ENCODE peak calls at places on chromosome 21, in five cellular contexts. U, N, M, T and E are unnamed samples. For H3K4me1, the result is how much of the 10 kb centered on the place peaks cover.

GRCh38 chr21:32940079-32941014 is 85.4 kb upstream of the OLIG2 start:
- DNase-seq in U (peak), N (no peak), M (peak), T (peak), E (peak)

GRCh38 chr21:37712204-37712934 is 203.9 kb downstream of the KCNJ6 start:
- DNase-seq in U (no peak), N (peak), M (peak), T (peak), E (no peak)

GRCh38 chr21:22813201-22813600 is 1815.0 kb downstream of the NCAM2 start:
- DNase-seq in U (no peak), N (no peak), M (no peak), T (no peak), E (no peak)

GRCh38 chr21:31414601-31415000 is 70.5 kb upstream of the TIAM1 start:
- DNase-seq in U (no peak), N (no peak), M (no peak), T (no peak), E (no peak)

GRCh38 chr21:20083336-20083735 is 914.9 kb upstream of the NCAM2 start:
- DNase-seq in U (no peak), N (no peak), M (no peak), T (no peak), E (no peak)

GRCh38 chr21:20353351-20353750 is 644.9 kb upstream of the NCAM2 start:
- DNase-seq in U (no peak), N (no peak), M (no peak), T (no peak), E (no peak)

GRCh38 chr21:42125571-42126544 is 54.7 kb downstream of the UMODL1 start:
- DNase-seq in U (no peak), N (no peak), M (no peak), T (peak), E (no peak)

GRCh38 chr21:32456497-32456918 is 44.0 kb downstream of the EVA1C start:
- DNase-seq in U (no peak), N (no peak), M (no peak), T (no peak), E (no peak)

GRCh38 chr21:34946385-34947121 is 102.5 kb downstream of the RUNX1 start:
- DNase-seq in U (no peak), N (no peak), M (no peak), T (no peak), E (no peak)

GRCh38 chr21:34886554-34887385 is 162.3 kb downstream of the RUNX1 start:
- DNase-seq in U (no peak), N (peak), M (peak), T (peak), E (no peak)

GRCh38 chr21:25402134-25402957 is 204.9 kb downstream of the MRPL39 start:
- DNase-seq in U (no peak), N (no peak), M (no peak), T (no peak), E (no peak)

GRCh38 chr21:42534901-42535378 is 21.3 kb downstream of the SLC37A1 start:
- DNase-seq in U (no peak), N (no peak), M (no peak), T (no peak), E (no peak)

GRCh38 chr21:25938673-25939395 is 204.1 kb downstream of the GABPA start:
- DNase-seq in U (no peak), N (no peak), M (no peak), T (no peak), E (no peak)

GRCh38 chr21:33230518-33231324 is 983 bp downstream of the IFNAR2 start:
- DNase-seq in U (peak), N (peak), M (peak), T (peak), E (peak)

GRCh38 chr21:40020651-40021050 is 153.4 kb downstream of the PCP4 start:
- DNase-seq in U (no peak), N (no peak), M (no peak), T (no peak), E (no peak)
- H3K27ac ChIP-seq in U (no peak), N (no peak), M (no peak), T (no peak), E (no peak)

GRCh38 chr21:44018127-44018526 is 6.0 kb downstream of the TRAPPC10 start:
- DNase-seq in U (no peak), N (no peak), M (no peak), T (no peak), E (no peak)
- H3K4me1 ChIP-seq in U (half or more), N (under half), M (under half), T (under half), E (half or more)

DNA sequence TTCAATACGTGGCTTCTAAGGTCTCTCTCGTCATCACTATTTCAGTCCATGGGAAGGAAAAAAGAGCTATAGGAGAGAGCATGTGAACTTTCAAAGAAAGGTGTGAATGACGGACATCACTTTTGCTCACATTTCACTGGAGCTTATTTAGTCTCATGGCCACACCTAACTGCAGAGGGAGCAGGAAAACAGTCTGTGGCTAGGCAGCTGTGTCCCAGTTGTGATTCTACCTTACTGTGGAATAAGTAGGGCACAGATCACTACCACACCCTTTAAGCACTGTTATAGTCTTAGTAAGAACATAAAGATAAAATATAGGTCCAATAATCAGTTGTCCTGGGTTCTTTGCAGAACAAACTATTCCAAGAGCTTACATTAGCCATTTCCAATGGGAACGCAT is 192.9 kb downstream of the NRIP1 start:
- DNase-seq in U (no peak), N (no peak), M (no peak), T (no peak), E (no peak)
- H3K27ac ChIP-seq in U (no peak), N (no peak), M (no peak), T (no peak), E (no peak)

DNA sequence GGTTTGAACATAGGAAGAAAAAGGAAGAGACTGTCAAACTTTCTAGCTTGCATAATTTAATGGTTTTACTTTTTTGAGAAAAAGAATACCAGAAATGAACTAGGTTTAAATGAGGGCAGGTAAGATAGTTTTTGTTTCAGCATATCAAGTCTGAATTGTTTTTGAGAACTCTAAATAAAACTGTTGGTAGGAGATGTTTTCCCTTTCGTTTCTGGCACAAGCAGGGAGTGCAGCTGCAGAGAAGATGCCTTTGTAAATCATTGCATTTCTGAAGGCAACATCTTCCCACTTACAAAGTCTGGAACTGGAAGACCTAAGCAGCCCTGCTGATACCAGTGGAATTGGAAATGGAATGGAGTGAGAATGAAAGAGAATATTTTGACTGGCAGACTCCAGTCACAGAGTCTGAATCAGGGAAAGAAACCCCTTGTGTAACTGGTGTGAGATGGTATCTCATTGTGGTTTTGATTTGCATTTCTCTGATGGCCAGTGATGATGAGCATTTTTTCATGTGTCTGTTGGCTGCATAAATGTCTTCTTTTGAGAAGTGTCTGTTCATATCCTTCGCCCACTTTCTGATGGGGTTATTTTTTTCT is 815.6 kb downstream of the LTN1 start:
- DNase-seq in U (no peak), N (no peak), M (peak), T (no peak), E (no peak)
- H3K4me1 ChIP-seq in U (under half), N (under half), M (under half), T (under half), E (under half)

GRCh38 chr21:44485796-44486195 is 30.5 kb downstream of the LRRC3 start:
- DNase-seq in U (no peak), N (no peak), M (no peak), T (no peak), E (no peak)

GRCh38 chr21:44486302-44486701 is 31.0 kb downstream of the LRRC3 start:
- DNase-seq in U (no peak), N (no peak), M (no peak), T (no peak), E (no peak)

GRCh38 chr21:44483288-44484237 is 28.3 kb downstream of the LRRC3 start:
- DNase-seq in U (no peak), N (no peak), M (no peak), T (no peak), E (no peak)

GRCh38 chr21:44484498-44485253 is 29.4 kb downstream of the LRRC3 start:
- DNase-seq in U (no peak), N (no peak), M (no peak), T (no peak), E (no peak)

DNA sequence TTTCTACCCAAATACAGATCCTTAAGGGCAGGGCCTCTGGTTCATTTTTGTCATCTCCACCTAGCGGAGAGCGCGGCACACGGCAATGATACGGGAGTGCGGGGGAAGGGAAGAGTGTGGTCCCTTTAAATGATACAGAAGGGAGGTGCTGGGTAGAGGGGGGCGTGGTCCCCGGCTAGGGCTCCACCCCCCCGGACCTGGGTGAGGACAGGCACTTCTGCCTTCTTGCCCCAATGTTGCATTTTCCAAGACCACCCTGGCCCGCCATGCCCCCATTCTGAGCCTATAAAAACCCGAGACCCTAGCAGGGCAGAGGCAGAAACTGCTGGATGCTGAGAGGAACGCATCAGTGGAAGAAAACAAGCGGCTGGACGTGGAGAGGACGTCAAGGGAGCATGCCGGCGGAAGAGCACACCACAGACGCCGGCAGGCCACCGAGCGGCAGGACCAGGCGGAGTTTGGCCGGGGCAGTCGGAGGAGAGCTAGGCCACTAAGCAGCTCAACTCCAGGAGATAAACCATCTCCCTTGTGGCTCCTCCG is 30.0 kb downstream of the LRRC3 start:
- DNase-seq in U (peak), N (peak), M (no peak), T (no peak), E (no peak)
- H3K27ac ChIP-seq in U (no peak), N (no peak), M (no peak), T (no peak), E (no peak)

GRCh38 chr21:45985471-45986315 is 4.1 kb downstream of the COL6A1 start:
- DNase-seq in U (no peak), N (peak), M (no peak), T (no peak), E (peak)
- H3K4me1 ChIP-seq in U (under half), N (under half), M (under half), T (under half), E (under half)